ENCODE peak calls at places on chromosome 22, in six cellular contexts. H is K562, Z is H1, G is GM12892, U is GM12891, W is HepG2. X is an unnamed sample.

GRCh38 chr22:42646569-42647525 is 2.3 kb downstream of the CYB5R3 start:
- DNase-seq in H (peak), Z (no peak), G (no peak), U (peak), W (no peak), X (no peak)

GRCh38 chr22:48493733-48494132 is 1333.9 kb downstream of the BRD1 start:
- DNase-seq in H (no peak), Z (no peak), G (no peak), U (no peak), W (no peak), X (no peak)

GRCh38 chr22:38017272-38017920 is 33.0 kb upstream of the SOX10 start:
- DNase-seq in H (no peak), Z (no peak), G (no peak), U (no peak), W (no peak), X (no peak)

GRCh38 chr22:44369241-44369652 is 56.5 kb upstream of the SHISAL1 start:
- DNase-seq in H (no peak), Z (peak), G (no peak), U (no peak), W (no peak), X (no peak)

GRCh38 chr22:38504731-38505594 is 1.1 kb downstream of the DDX17 start:
- DNase-seq in H (peak), Z (no peak), G (peak), U (peak), W (peak), X (peak)

GRCh38 chr22:46122980-46123693 is 27.2 kb upstream of the PPARA start:
- DNase-seq in H (no peak), Z (no peak), G (no peak), U (no peak), W (no peak), X (no peak)

GRCh38 chr22:17077255-17077654 is 7.5 kb upstream of the IL17RA start:
- DNase-seq in H (no peak), Z (no peak), G (no peak), U (no peak), W (no peak), X (no peak)

GRCh38 chr22:17890245-17890671 is 116.0 kb upstream of the BID start:
- DNase-seq in H (no peak), Z (no peak), G (no peak), U (no peak), W (no peak), X (no peak)

GRCh38 chr22:42766860-42767259 is 46.2 kb upstream of the A4GALT start:
- DNase-seq in H (no peak), Z (no peak), G (no peak), U (no peak), W (no peak), X (no peak)

GRCh38 chr22:50672471-50673230 is at the start of gene SHANK3:
- DNase-seq in H (peak), Z (no peak), G (peak), U (no peak), W (no peak), X (peak)
- TF ChIP-seq TAF1 in H (no peak), Z (no peak), G (no peak), U (no peak), W (no peak), X (no peak)

DNA sequence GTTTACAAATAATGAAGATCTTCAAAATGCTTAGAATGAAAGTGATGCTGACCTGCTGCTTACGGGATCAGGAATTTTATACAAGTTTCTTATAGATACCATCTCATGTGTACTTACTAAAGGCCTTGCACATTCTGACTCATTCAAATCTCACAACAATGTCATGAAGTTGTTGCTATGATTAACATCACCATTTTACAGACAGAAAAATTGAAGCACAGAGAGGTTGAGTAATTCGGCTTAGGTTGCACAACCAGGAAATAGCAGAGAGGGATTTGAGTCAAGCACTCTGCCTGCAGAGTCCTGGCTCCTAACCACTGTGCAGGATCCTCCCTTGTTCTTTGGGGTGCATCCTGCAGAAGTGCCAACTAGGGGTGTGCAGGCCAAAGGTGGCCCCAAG is 471.9 kb downstream of the MIAT start:
- DNase-seq in H (no peak), Z (no peak), G (no peak), U (no peak), W (no peak), X (no peak)
- TF ChIP-seq TAF1 in H (no peak), Z (no peak), G (no peak), U (no peak), W (no peak), X (no peak)

GRCh38 chr22:29311468-29312217 is 3.9 kb downstream of the RASL10A start:
- DNase-seq in H (no peak), Z (peak), G (peak), U (peak), W (no peak), X (peak)

GRCh38 chr22:29314074-29314473 is 1.4 kb downstream of the RASL10A start:
- DNase-seq in H (no peak), Z (no peak), G (peak), U (peak), W (no peak), X (no peak)

GRCh38 chr22:29312218-29313125 is 3.0 kb downstream of the RASL10A start:
- DNase-seq in H (no peak), Z (peak), G (peak), U (peak), W (no peak), X (peak)

GRCh38 chr22:29314537-29315285 is 786 bp downstream of the RASL10A start:
- DNase-seq in H (no peak), Z (peak), G (peak), U (peak), W (no peak), X (peak)

GRCh38 chr22:29313126-29314071 is 2.1 kb downstream of the RASL10A start:
- DNase-seq in H (no peak), Z (peak), G (peak), U (peak), W (no peak), X (peak)
- TF ChIP-seq TAF1 in H (no peak), Z (peak), G (no peak), U (no peak), W (no peak), X (no peak)

DNA sequence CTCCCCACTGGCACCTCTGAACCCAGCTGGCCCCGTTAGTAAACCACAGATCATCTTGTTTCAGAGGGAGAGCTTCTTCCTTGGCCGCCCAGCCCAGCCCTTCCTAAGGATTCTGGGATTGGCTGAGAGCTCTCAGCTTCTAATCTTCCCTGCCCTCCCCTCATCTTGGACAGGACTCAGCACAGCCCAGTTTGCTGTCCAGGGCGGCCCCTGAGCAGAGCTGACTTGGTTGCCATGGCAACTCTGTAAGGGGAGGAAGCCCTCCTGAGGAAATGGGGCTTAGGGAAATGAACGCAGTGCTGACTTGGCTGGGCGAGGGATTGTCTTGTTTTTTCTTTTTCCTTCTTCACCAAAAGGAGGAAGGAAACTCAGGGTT is 4.6 kb downstream of the APOL4 start:
- DNase-seq in H (peak), Z (no peak), G (no peak), U (no peak), W (no peak), X (peak)
- TF ChIP-seq TAF1 in H (no peak), Z (no peak), G (no peak), U (no peak), W (no peak), X (no peak)

DNA sequence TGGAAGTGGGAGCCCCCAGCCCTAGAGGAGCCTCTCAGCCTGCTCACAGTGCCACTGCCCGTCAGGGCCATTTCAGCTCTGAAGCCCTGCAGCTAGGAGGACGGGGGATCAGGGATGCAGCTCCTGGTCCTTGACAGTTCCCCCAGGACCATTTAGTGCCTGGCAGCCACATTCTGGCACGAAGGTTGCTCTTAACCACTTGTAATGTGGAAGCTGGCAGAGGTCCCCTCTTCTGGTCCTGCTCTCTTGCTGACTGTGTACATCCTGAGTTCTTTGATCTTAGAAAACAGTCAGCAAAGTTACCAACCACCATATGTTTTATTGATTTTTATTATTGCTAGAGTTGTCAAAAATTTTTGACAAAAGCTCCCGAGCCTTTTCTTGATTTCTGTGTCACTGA is 44.2 kb downstream of the CABIN1 start:
- DNase-seq in H (no peak), Z (no peak), G (no peak), U (no peak), W (no peak), X (no peak)
- TF ChIP-seq TAF1 in H (no peak), Z (no peak), G (no peak), U (no peak), W (no peak), X (no peak)

DNA sequence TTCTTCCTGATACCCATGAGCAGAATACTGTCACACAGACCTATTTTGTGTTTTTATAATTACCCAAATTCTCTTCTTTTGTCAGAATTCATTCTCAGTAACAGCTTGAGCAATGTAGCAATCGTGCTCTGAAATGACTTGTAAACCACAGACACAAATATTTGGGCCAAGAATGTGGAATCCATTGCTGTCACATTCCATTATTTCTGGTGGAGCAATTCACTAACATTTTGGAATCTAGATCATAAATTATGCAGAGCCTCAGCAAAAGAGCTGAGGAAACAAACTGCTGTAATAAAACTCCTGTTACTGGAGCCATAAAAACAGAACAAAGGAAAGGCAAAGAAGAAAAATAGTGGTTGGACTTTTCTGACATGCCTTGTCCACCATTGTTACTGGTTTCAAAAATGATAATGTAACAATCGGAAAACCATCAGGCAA is 223.3 kb upstream of the PITPNB start:
- DNase-seq in H (no peak), Z (no peak), G (no peak), U (no peak), W (peak), X (no peak)
- TF ChIP-seq TAF1 in H (no peak), Z (no peak), G (no peak), U (no peak), W (no peak), X (peak)

DNA sequence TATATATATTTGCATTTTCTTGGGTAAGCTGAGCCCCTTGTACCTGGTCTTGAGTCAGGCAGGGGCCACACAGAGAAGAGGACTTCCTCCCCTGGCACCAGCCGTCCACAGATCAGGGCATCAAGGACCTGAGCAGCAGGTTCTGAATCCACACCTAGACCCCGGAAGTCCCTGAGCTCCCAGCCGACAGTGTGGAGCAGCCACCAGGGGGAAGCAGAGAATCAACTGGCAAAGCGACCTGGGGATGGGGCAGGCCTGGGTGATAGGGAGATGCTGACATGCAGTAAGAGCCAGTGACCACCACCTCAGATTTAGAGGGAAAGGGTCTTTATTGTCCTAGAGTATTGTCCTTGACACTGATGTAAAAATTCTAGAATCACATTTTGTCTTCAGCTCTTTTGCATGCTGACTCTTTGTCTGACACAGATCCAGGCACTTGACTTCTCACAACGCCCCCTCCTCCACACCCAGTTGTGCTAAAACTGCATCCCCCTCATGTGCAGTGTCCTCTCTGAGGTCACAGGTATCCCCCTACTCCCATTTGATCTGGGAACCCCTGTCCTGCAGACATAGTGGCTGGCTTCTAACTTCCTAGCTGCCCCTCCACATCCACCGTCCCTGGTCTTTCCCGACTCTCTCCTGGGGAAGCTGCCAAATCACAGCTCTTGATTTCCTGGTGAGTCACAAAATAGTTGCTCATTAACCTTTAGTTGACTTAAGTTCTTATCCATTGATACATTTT is 109.3 kb downstream of the GGTLC2 start:
- DNase-seq in H (peak), Z (peak), G (peak), U (peak), W (peak), X (peak)
- TF ChIP-seq TAF1 in H (no peak), Z (no peak), G (no peak), U (no peak), W (no peak), X (no peak)

GRCh38 chr22:29306175-29306829 is at the start of gene GAS2L1:
- DNase-seq in H (peak), Z (peak), G (peak), U (peak), W (peak), X (peak)
- TF ChIP-seq TAF1 in H (peak), Z (no peak), G (no peak), U (no peak), W (no peak), X (no peak)

X was measured in SK-N-SH.